ENCODE peak calls at places on chromosomes 11 and 22, in ten cellular contexts. P is skeletal muscle cell; N is T-helper 9 cell; V is activated B cell treated with CpG ODN at 0.5 μM for 24 hours; X is activated T-helper 1 cell treated with anti-CD3 and anti-CD28 coated beads, Interleukin-2, amount 50 U/mL, for 16 hours; J is WTC11; A is GM19239; C is HFF-Myc; W is ELF-1; I is Calu3. R is an unnamed sample.

GRCh38 chr22:37880668-37881440 is 25.2 kb upstream of the MICALL1 start:
- DNase-seq in P (no peak), N (no peak), V (no peak), X (no peak), J (no peak), A (no peak), C (no peak), W (no peak), I (no peak), R (peak; percentile 68)

GRCh38 chr22:46078241-46079092 is 71.9 kb upstream of the PPARA start:
- DNase-seq in P (no peak), N (no peak), V (no peak), X (no peak), J (peak; percentile 10), A (no peak), C (no peak), W (no peak), I (peak; percentile 84), R (peak; percentile 95)

GRCh38 chr11:117197516-117198456 is 1.4 kb upstream of the TAGLN start:
- DNase-seq in P (no peak), N (no peak), V (no peak), X (no peak), J (peak; percentile 86), A (no peak), C (no peak), W (peak; percentile 89), I (peak; percentile 14), R (peak; percentile 77)

GRCh38 chr11:121578216-121579063 is 125.7 kb upstream of the SORL1-AS1 start:
- DNase-seq in P (peak; percentile 29), N (no peak), V (no peak), X (no peak), J (no peak), A (no peak), C (no peak), W (no peak), I (no peak), R (no peak)

GRCh38 chr11:65613091-65613928 is 711 bp downstream of the MAP3K11 start:
- DNase-seq in P (no peak), N (no peak), V (no peak), X (no peak), J (no peak), A (no peak), C (no peak), W (no peak), I (peak; percentile 16), R (peak; percentile 89)

GRCh38 chr11:130937051-130937450 is 20.8 kb upstream of the SNX19 start:
- DNase-seq in P (peak; percentile 45), N (no peak), V (no peak), X (no peak), J (no peak), A (no peak), C (no peak), W (no peak), I (no peak), R (no peak)

GRCh38 chr22:24440270-24440717 is 12.9 kb downstream of the ADORA2A start:
- DNase-seq in P (no peak), N (no peak), V (no peak), X (no peak), J (no peak), A (no peak), C (no peak), W (no peak), I (no peak), R (peak; percentile 37)

GRCh38 chr22:23521442-23522113 is 58.5 kb downstream of the IGLL1 start:
- DNase-seq in P (peak; percentile 52), N (peak; percentile 50), V (peak; percentile 80), X (peak; percentile 49), J (peak; percentile 92), A (peak; percentile 95), C (peak; percentile 62), W (peak; percentile 98), I (peak; percentile 94), R (peak; percentile 100)

GRCh38 chr11:97225794-97226193 is 836.0 kb downstream of the JRKL start:
- DNase-seq in P (no peak), N (no peak), V (no peak), X (no peak), J (no peak), A (no peak), C (no peak), W (no peak), I (no peak), R (no peak)

GRCh38 chr11:18927550-18928322 is 11.5 kb downstream of the MRGPRX1 start:
- DNase-seq in P (no peak), N (no peak), V (no peak), X (no peak), J (no peak), A (no peak), C (no peak), W (no peak), I (no peak), R (no peak)

GRCh38 chr11:107988397-107989158 is 20.1 kb upstream of the CUL5 start:
- DNase-seq in P (no peak), N (no peak), V (no peak), X (no peak), J (no peak), A (no peak), C (no peak), W (no peak), I (no peak), R (no peak)

GRCh38 chr22:37419916-37420655 is 7.2 kb downstream of the ELFN2 start:
- DNase-seq in P (no peak), N (no peak), V (no peak), X (no peak), J (peak; percentile 64), A (no peak), C (no peak), W (peak; percentile 56), I (peak; percentile 49), R (peak; percentile 91)

GRCh38 chr11:17813391-17814059 is 78.9 kb downstream of the KCNC1 start:
- DNase-seq in P (no peak), N (no peak), V (no peak), X (no peak), J (no peak), A (no peak), C (no peak), W (no peak), I (no peak), R (no peak)

GRCh38 chr11:2528301-2529050 is 83.7 kb downstream of the KCNQ1 start:
- DNase-seq in P (no peak), N (no peak), V (peak; percentile 15), X (no peak), J (peak; percentile 6), A (no peak), C (no peak), W (no peak), I (no peak), R (peak; percentile 63)

GRCh38 chr11:90113541-90113940 is 20.9 kb upstream of the NAALAD2 start:
- DNase-seq in P (no peak), N (no peak), V (no peak), X (no peak), J (no peak), A (no peak), C (no peak), W (no peak), I (no peak), R (no peak)

GRCh38 chr11:69351460-69351859 is 57.5 kb downstream of the MYEOV start:
- DNase-seq in P (no peak), N (no peak), V (no peak), X (no peak), J (no peak), A (no peak), C (no peak), W (no peak), I (no peak), R (no peak)

GRCh38 chr22:35465109-35465701 is 65.3 kb downstream of the MCM5 start:
- DNase-seq in P (no peak), N (no peak), V (no peak), X (no peak), J (no peak), A (no peak), C (no peak), W (no peak), I (no peak), R (no peak)

GRCh38 chr11:33406241-33406640 is 149.1 kb downstream of the HIPK3 start:
- DNase-seq in P (no peak), N (no peak), V (no peak), X (no peak), J (no peak), A (no peak), C (no peak), W (no peak), I (no peak), R (no peak)